ENCODE peak calls at places on chromosomes 5 and 9, in four cellular contexts. X is upper lobe of right lung, U is Peyer's patch, G is A549. F is an unnamed sample.

GRCh38 chr5:96384353-96384752 is 48.7 kb downstream of the PCSK1 start:
- DNase-seq in X (no peak), U (no peak), G (peak), F (peak)

GRCh38 chr9:93593144-93593655 is 16.8 kb downstream of the PHF2 start:
- DNase-seq in X (peak), U (no peak), G (no peak), F (no peak)

GRCh38 chr5:133716475-133717183 is 104.3 kb upstream of the FSTL4 start:
- DNase-seq in X (no peak), U (no peak), G (no peak), F (no peak)

GRCh38 chr9:18331808-18332209 is 142.1 kb upstream of the ADAMTSL1 start:
- DNase-seq in X (no peak), U (no peak), G (no peak), F (no peak)

GRCh38 chr5:40429258-40430111 is 250.2 kb upstream of the PTGER4 start:
- DNase-seq in X (no peak), U (no peak), G (no peak), F (no peak)

GRCh38 chr5:82356808-82357671 is 78.9 kb upstream of the RPS23 start:
- DNase-seq in X (peak), U (peak), G (peak), F (peak)

GRCh38 chr5:173265433-173265832 is 30.4 kb upstream of the NKX2-5 start:
- DNase-seq in X (no peak), U (no peak), G (no peak), F (no peak)

GRCh38 chr5:154608531-154609011 is 130.5 kb upstream of the HAND1 start:
- DNase-seq in X (no peak), U (no peak), G (no peak), F (no peak)

GRCh38 chr9:107751522-107752235 is 262.1 kb upstream of the KLF4 start:
- DNase-seq in X (no peak), U (peak), G (peak), F (no peak)

GRCh38 chr9:125649315-125649714 is 57.7 kb downstream of the MAPKAP1 start:
- DNase-seq in X (no peak), U (no peak), G (peak), F (peak)

GRCh38 chr5:56264417-56265025 is 31.4 kb upstream of the ANKRD55 start:
- DNase-seq in X (no peak), U (no peak), G (peak), F (no peak)

GRCh38 chr9:111842313-111842712 is 47.6 kb upstream of the SHOC1 start:
- DNase-seq in X (no peak), U (no peak), G (no peak), F (no peak)

GRCh38 chr5:58934629-58935097 is 351.8 kb downstream of the RAB3C start:
- DNase-seq in X (no peak), U (no peak), G (no peak), F (no peak)
- H3K4me3 ChIP-seq in X (no peak), U (no peak), G (no peak), F (no peak)

DNA sequence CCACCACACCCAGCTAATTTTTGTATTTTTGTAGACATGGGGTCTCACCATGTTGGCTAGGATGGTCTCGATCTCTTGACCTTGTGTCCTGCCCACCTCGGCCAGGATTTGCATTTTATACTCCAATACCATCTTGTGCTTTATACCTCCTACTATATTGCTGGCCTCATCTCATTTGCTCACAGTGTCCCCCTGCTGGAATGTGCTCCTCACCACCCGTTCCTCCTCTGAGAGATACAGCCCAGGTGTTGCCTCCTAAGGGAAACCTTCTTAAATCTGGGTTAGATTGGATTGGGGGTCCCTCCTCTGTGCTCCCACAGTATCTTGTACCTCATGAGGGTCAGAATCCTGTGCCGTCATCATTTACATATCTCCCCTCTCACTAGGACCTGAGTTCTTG is 131.7 kb downstream of the PAPPA start:
- DNase-seq in X (no peak), U (no peak), G (no peak), F (no peak)
- TF ChIP-seq CTCF in X (no peak), U (no peak), G (no peak), F (peak)

DNA sequence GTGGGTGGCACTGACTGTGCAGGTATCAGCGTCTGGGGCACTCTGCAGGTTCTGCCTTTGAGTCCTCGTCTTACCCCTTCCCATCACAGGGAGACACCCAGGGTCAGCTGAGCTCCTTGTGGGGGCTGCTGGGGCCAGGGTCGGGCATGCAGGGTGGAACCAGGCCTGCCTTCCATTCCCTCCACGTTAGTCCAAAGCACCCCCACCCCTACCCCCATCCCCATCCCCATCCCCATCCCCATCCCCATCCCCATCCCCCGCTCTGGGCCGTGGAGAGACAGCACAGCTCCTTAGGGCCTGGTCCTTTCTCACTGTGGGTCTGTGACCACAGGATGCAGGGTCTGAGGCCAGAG is 1.6 kb upstream of the PITX1 start:
- DNase-seq in X (no peak), U (no peak), G (no peak), F (no peak)
- H3K4me3 ChIP-seq in X (no peak), U (no peak), G (no peak), F (no peak)

GRCh38 chr9:94808926-94809700 is 82.6 kb downstream of the AOPEP start:
- DNase-seq in X (no peak), U (no peak), G (no peak), F (no peak)

GRCh38 chr9:94807556-94807955 is 81.1 kb downstream of the AOPEP start:
- DNase-seq in X (no peak), U (no peak), G (no peak), F (no peak)

GRCh38 chr9:94813379-94813778 is 86.9 kb downstream of the AOPEP start:
- DNase-seq in X (no peak), U (no peak), G (no peak), F (no peak)

GRCh38 chr9:94809778-94810177 is 83.3 kb downstream of the AOPEP start:
- DNase-seq in X (no peak), U (no peak), G (no peak), F (no peak)

DNA sequence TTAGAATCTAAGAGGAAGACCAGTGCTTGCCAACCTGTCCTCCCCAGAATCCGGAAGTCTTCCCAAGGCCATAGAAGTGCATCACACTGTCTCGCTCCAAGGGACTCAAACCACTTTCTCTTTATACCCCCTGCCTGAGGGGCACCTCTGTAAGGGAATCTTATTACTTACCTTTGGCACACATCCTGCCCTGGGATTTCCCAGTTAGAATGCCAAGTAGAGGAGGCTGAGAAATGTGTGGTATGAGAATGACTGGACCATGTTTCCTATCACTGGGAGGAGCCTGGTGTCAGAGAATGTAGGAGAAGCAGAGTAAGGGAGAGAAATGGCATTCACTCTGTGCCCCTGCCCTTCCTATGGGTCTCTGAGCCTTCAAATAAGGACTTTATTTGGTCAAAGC is 85.8 kb downstream of the AOPEP start:
- DNase-seq in X (no peak), U (no peak), G (peak), F (no peak)
- TF ChIP-seq CTCF in X (no peak), U (no peak), G (no peak), F (no peak)

GRCh38 chr5:12624776-12625560 is 720.7 kb upstream of the CTNND2 start:
- DNase-seq in X (no peak), U (no peak), G (no peak), F (no peak)

GRCh38 chr5:12623408-12623807 is 719.2 kb upstream of the CTNND2 start:
- DNase-seq in X (no peak), U (no peak), G (no peak), F (no peak)

GRCh38 chr5:12626556-12626955 is 722.3 kb upstream of the CTNND2 start:
- DNase-seq in X (no peak), U (no peak), G (no peak), F (no peak)

DNA sequence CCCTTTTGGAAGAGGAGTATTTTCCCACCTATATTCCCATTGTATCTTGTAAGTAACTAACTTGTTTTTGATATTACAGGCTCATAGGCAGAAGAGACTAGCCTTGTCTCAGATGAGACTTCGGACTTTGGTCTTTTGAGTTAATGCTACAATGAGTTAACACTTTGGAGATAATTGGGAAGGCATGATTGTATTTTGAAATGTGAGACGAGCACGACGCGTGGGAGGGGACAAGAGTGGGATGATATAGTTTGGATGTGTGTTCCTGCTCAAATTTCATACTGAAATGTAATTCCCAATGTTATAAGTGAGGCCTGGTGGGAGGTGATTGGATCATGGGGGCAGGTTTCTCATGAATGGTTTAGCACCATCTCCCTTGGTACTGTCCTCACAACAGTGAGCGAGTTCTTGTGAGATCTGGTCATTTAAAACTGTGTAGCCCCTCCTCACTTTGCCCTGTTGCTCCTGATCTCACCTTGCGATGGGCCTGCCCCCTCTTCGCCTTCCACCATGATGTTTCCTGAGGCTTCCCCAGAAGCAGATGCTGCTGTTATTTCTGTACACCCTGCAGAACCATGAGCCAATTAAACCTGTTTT is 721.5 kb upstream of the CTNND2 start:
- DNase-seq in X (no peak), U (no peak), G (no peak), F (no peak)
- H3K4me3 ChIP-seq in X (no peak), U (no peak), G (no peak), F (no peak)

GRCh38 chr9:88590558-88591146 is 55.7 kb downstream of the NXNL2 start:
- DNase-seq in X (no peak), U (no peak), G (no peak), F (no peak)
- TF ChIP-seq CTCF in X (no peak), U (no peak), G (peak), F (no peak)